ENCODE peak calls at places on chromosomes 11 and 22, in four cellular contexts. S is fibroblast of pulmonary artery, A is PC-9, P is astrocyte. J is an unnamed sample.
A peak's percentile ranks its signal among the peaks of the same experiment; 100 is the strongest.

GRCh38 chr22:32499666-32500065 is 25.1 kb downstream of the FBXO7 start:
- DNase-seq in S (no peak), A (no peak), P (no peak), J (no peak)

GRCh38 chr22:37254867-37255233 is 10.8 kb upstream of the RAC2 start:
- DNase-seq in S (peak; percentile 86), A (no peak), P (peak; percentile 74), J (peak; percentile 77)

GRCh38 chr11:36186797-36187196 is 102.4 kb downstream of the COMMD9 start:
- DNase-seq in S (no peak), A (no peak), P (no peak), J (no peak)

GRCh38 chr22:30305519-30305905 is 16.2 kb upstream of the CASTOR1 start:
- DNase-seq in S (peak; percentile 55), A (no peak), P (no peak), J (no peak)

GRCh38 chr11:122902951-122903350 is 20.4 kb downstream of the JHY start:
- DNase-seq in S (no peak), A (no peak), P (peak; percentile 80), J (peak; percentile 78)

GRCh38 chr11:79276900-79277299 is 163.9 kb downstream of the TENM4 start:
- DNase-seq in S (no peak), A (no peak), P (no peak), J (no peak)

GRCh38 chr11:126414615-126415014 is 59.1 kb downstream of the ST3GAL4 start:
- DNase-seq in S (no peak), A (no peak), P (no peak), J (no peak)

GRCh38 chr22:20843501-20843900 is 15.1 kb downstream of the PI4KA start:
- DNase-seq in S (no peak), A (no peak), P (no peak), J (no peak)

GRCh38 chr22:41565403-41566054 is 4.7 kb downstream of the CSDC2 start:
- DNase-seq in S (peak; percentile 84), A (peak; percentile 71), P (peak; percentile 81), J (peak; percentile 84)

GRCh38 chr22:47043835-47044721 is 281.6 kb downstream of the TBC1D22A start:
- DNase-seq in S (peak; percentile 39), A (peak; percentile 25), P (peak; percentile 66), J (peak; percentile 71)

GRCh38 chr22:37314315-37315046 is 32.2 kb downstream of the CYTH4 start:
- DNase-seq in S (no peak), A (no peak), P (no peak), J (no peak)

GRCh38 chr11:91823252-91823830 is 401.3 kb upstream of the FAT3 start:
- DNase-seq in S (no peak), A (no peak), P (no peak), J (no peak)

GRCh38 chr11:134659882-134660281 is 247.8 kb upstream of the B3GAT1 start:
- DNase-seq in S (no peak), A (no peak), P (no peak), J (no peak)

GRCh38 chr11:128660957-128661356 is 32.9 kb upstream of the FLI1 start:
- DNase-seq in S (peak; percentile 56), A (no peak), P (no peak), J (no peak)

GRCh38 chr11:125167292-125167953 is 2.9 kb downstream of the PKNOX2 start:
- DNase-seq in S (peak; percentile 55), A (no peak), P (no peak), J (peak; percentile 47)

GRCh38 chr11:86243377-86243776 is 1.2 kb upstream of the EED start:
- DNase-seq in S (no peak), A (no peak), P (no peak), J (no peak)

GRCh38 chr11:18748766-18749375 is 22.9 kb upstream of the IGSF22 start:
- DNase-seq in S (peak; percentile 42), A (no peak), P (peak; percentile 60), J (peak; percentile 65)

GRCh38 chr11:122791836-122792235 is 46.5 kb upstream of the CRTAM start:
- DNase-seq in S (peak; percentile 61), A (no peak), P (peak; percentile 62), J (peak; percentile 75)

GRCh38 chr22:28817919-28818859 is 17.8 kb upstream of the XBP1 start:
- DNase-seq in S (no peak), A (peak; percentile 63), P (no peak), J (no peak)

GRCh38 chr11:16779436-16779835 is 41.0 kb downstream of the C11orf58 start:
- DNase-seq in S (no peak), A (no peak), P (no peak), J (no peak)

GRCh38 chr22:46701262-46701661 is 36.8 kb downstream of the CERK start:
- DNase-seq in S (no peak), A (no peak), P (no peak), J (no peak)

GRCh38 chr22:43449205-43449830 is 37.5 kb downstream of the MPPED1 start:
- DNase-seq in S (no peak), A (no peak), P (no peak), J (no peak)

GRCh38 chr11:47593492-47593933 is 698 bp downstream of the C1QTNF4 start:
- DNase-seq in S (no peak), A (no peak), P (no peak), J (no peak)

GRCh38 chr11:47595029-47595428 is 818 bp upstream of the C1QTNF4 start:
- DNase-seq in S (no peak), A (no peak), P (no peak), J (no peak)

GRCh38 chr11:47595967-47596366 is 1.8 kb upstream of the C1QTNF4 start:
- DNase-seq in S (no peak), A (no peak), P (no peak), J (no peak)

GRCh38 chr11:47592970-47593369 is 1.2 kb downstream of the C1QTNF4 start:
- DNase-seq in S (no peak), A (no peak), P (no peak), J (no peak)

GRCh38 chr11:47593934-47594855 is at the start of gene C1QTNF4:
- DNase-seq in S (no peak), A (no peak), P (no peak), J (no peak)
- H3K4me3 ChIP-seq in S (peak within 1 kb of the TSS; percentile 29), A (no peak within 1 kb of the TSS), P (peak within 1 kb of the TSS; percentile 33), J (peak within 1 kb of the TSS; percentile 47)

DNA sequence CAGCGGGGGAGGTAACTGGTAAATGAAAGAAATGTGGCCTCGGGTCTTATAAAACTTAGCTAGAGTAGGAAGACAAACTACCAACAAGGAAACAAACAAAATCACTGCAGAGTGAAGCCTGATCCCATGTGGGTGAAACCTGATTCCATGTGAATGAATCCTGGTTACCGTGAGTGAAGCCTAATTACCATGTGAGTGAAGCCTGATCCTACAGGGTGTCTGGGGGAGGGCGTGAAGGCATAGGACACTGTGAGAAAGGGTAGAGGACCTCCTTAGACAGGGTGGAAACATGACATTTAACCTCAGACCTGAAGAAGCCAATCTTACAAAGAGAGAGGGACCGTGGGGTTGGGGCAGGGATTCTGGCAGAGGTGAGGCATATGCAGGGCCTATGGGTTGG is 106.2 kb upstream of the USP47 start:
- DNase-seq in S (no peak), A (no peak), P (no peak), J (no peak)
- H3K4me3 ChIP-seq in S (no peak overlapping the region), A (no peak overlapping the region), P (no peak overlapping the region), J (no peak overlapping the region)

DNA sequence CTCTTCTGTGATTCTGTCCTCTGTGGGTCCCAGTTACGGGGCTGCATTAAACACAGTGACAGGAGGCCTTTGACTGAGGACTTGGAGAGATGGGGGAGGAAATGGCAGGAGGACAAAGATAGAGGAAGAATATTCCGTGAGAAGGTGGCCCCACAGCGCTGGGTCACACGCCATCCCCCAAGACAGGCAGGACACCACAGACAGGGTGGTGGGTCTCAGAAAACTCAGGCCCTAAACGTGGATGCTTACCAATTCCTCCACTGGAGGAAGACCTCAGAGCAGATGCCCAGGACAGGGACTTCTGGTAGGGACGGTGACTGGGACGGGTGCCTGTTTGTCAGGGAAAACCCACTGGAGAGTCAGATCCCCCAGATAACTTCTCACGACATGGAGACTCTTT is 34.0 kb downstream of the IGLL5 start:
- DNase-seq in S (no peak), A (no peak), P (no peak), J (no peak)
- H3K4me3 ChIP-seq in S (no peak overlapping the region), A (no peak overlapping the region), P (no peak overlapping the region), J (no peak overlapping the region)

DNA sequence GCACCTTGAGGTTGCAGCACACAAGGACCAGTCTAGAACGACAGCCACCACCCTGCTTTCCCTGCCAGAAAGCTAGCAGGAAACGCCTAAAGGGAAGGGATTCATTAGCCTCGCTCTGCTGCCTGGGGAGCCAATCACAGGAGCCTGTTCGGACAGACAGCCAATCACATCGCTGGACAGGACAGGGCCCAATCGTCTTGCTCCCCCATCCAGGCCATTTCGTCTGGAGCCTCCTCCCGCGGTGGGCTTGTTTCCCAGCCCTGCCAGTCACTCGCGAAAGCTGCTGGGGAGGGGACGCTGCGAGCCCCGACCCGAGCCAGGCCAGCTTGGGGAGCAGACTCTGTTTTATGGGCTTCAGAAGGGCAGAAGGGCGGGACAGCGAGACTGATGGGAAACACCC is 79.8 kb upstream of the NCAM1 start:
- DNase-seq in S (peak; percentile 13), A (peak; percentile 1), P (peak; percentile 67), J (peak; percentile 18)
- H3K4me3 ChIP-seq in S (no peak overlapping the region), A (peak overlapping the region; percentile 49), P (peak overlapping the region; percentile 50), J (peak overlapping the region; percentile 7)

GRCh38 chr11:119726150-119726553 is 2.8 kb downstream of the NECTIN1 start:
- DNase-seq in S (no peak), A (no peak), P (no peak), J (no peak)
- H3K4me3 ChIP-seq in S (no peak overlapping the region), A (no peak overlapping the region), P (no peak overlapping the region), J (no peak overlapping the region)

DNA sequence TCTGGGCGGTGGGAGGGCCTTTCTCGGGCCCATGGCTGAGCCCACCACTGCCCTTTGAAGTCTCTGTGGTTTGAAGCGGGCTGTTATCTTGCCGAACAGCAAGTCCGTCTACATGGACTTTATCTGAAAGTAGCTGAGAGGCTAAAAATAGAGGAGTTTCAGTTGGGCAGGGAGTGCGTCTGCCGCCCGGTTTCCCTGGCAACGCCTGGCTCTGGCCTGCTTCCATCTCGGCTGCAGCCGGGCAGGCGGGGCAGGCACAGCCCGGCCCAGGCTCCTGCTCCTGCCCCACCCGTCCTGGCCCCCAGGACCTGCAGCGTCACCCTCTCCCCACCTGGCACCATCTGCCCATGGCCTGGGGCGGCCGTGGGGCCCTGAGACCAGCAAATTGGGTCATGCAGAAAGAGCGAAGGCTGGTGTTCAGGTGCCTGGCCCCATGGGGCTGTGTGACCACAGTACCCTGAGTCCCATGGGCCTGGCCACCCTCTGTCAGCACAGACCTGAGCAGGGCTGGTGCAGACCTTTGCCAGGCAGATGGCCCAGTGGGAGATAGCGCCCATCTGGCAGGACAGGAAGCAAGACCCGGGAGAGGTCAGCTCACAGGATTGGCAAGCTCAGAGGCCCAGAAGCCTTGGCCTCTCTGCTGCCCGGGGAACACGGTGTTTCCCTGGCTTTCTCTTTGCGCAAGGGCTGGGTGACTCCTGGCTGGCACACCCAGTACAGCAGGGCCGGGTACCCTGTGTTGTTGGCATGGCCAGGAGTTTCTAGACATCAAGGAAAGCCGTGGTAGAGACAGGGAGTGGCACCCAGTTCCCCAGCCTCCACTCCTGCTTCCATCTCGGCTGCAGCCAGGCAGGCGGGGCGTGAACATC is 79.1 kb upstream of the KCNQ1OT1 start:
- DNase-seq in S (peak; percentile 68), A (peak; percentile 84), P (peak; percentile 65), J (peak; percentile 81)
- H3K4me3 ChIP-seq in S (no peak overlapping the region), A (no peak overlapping the region), P (no peak overlapping the region), J (no peak overlapping the region)